ENCODE peak calls at places on chromosomes 13 and 19, in seven cellular contexts. Y is RKO, L is SHP77, T is HT1080, A is astrocyte of the hippocampus, P is neural crest cell, O is AG04449. I is an unnamed sample.
A peak's percentile ranks its signal among the peaks of the same experiment; 100 is the strongest.

GRCh38 chr19:6740589-6741348 is 1.3 kb downstream of the TRIP10 start:
- DNase-seq in Y (peak; percentile 66), L (peak; percentile 22), T (peak; percentile 27), A (peak; percentile 62), P (peak; percentile 37), O (no peak), I (no peak)

GRCh38 chr13:47829684-47830083 is 171.4 kb downstream of the SUCLA2 start:
- DNase-seq in Y (no peak), L (no peak), T (no peak), A (no peak), P (no peak), O (peak; percentile 37), I (no peak)

GRCh38 chr19:18520848-18521691 is 800 bp downstream of the ELL start:
- DNase-seq in Y (peak; percentile 28), L (no peak), T (no peak), A (peak; percentile 41), P (peak; percentile 33), O (no peak), I (no peak)

GRCh38 chr13:45267215-45267614 is 66.4 kb upstream of the KCTD4 start:
- DNase-seq in Y (no peak), L (no peak), T (no peak), A (no peak), P (no peak), O (no peak), I (no peak)

GRCh38 chr13:112106467-112107141 is 39.7 kb downstream of the SOX1 start:
- DNase-seq in Y (no peak), L (no peak), T (no peak), A (no peak), P (peak; percentile 60), O (no peak), I (no peak)

GRCh38 chr19:35712910-35713845 is 4.6 kb upstream of the KMT2B start:
- DNase-seq in Y (no peak), L (no peak), T (no peak), A (no peak), P (no peak), O (no peak), I (no peak)

GRCh38 chr13:43044720-43045301 is 21.4 kb downstream of the DNAJC15 start:
- DNase-seq in Y (no peak), L (no peak), T (no peak), A (no peak), P (no peak), O (no peak), I (no peak)

GRCh38 chr19:55372316-55373081 is 2.2 kb upstream of the IL11 start:
- DNase-seq in Y (no peak), L (no peak), T (peak; percentile 76), A (peak; percentile 79), P (no peak), O (no peak), I (no peak)

GRCh38 chr13:21567714-21568113 is 36.3 kb downstream of the MICU2 start:
- DNase-seq in Y (no peak), L (no peak), T (peak; percentile 2), A (no peak), P (no peak), O (no peak), I (no peak)

GRCh38 chr19:32124585-32124984 is 220.8 kb upstream of the ZNF507 start:
- DNase-seq in Y (no peak), L (no peak), T (no peak), A (no peak), P (no peak), O (no peak), I (no peak)

GRCh38 chr19:18701250-18701608 is 17.7 kb downstream of the CRTC1 start:
- DNase-seq in Y (no peak), L (no peak), T (no peak), A (no peak), P (no peak), O (no peak), I (no peak)

GRCh38 chr13:73741111-73741510 is 393.1 kb downstream of the KLF12 start:
- DNase-seq in Y (no peak), L (no peak), T (no peak), A (no peak), P (no peak), O (no peak), I (no peak)

GRCh38 chr13:50685491-50685890 is 158.0 kb downstream of the DLEU7 start:
- DNase-seq in Y (no peak), L (no peak), T (peak; percentile 65), A (peak; percentile 82), P (no peak), O (no peak), I (no peak)

GRCh38 chr13:73286177-73286576 is 227.4 kb downstream of the KLF5 start:
- DNase-seq in Y (no peak), L (no peak), T (no peak), A (no peak), P (no peak), O (no peak), I (no peak)

GRCh38 chr19:3821857-3822364 is 35.7 kb upstream of the MATK start:
- DNase-seq in Y (no peak), L (peak; percentile 43), T (peak; percentile 33), A (peak; percentile 49), P (peak; percentile 89), O (no peak), I (peak; percentile 39)

GRCh38 chr13:67341406-67341805 is 111.3 kb upstream of the PCDH9 start:
- DNase-seq in Y (no peak), L (no peak), T (peak; percentile 40), A (no peak), P (no peak), O (no peak), I (no peak)

GRCh38 chr19:13892885-13893284 is 13.0 kb downstream of the BRME1 start:
- DNase-seq in Y (no peak), L (no peak), T (no peak), A (no peak), P (no peak), O (no peak), I (no peak)

GRCh38 chr19:5933391-5933998 is 19.4 kb downstream of the CAPS start:
- DNase-seq in Y (no peak), L (no peak), T (no peak), A (no peak), P (no peak), O (no peak), I (no peak)

GRCh38 chr19:34325181-34325580 is 39.8 kb upstream of the GPI start:
- DNase-seq in Y (no peak), L (no peak), T (no peak), A (no peak), P (no peak), O (no peak), I (no peak)

GRCh38 chr13:104875008-104875762 is 1660.3 kb downstream of the EFNB2 start:
- DNase-seq in Y (no peak), L (no peak), T (no peak), A (no peak), P (no peak), O (no peak), I (no peak)

GRCh38 chr19:55986487-55986886 is at the start of gene NLRP5:
- DNase-seq in Y (no peak), L (no peak), T (no peak), A (no peak), P (no peak), O (no peak), I (no peak)

GRCh38 chr19:19538077-19538764 is at the start of gene CILP2:
- DNase-seq in Y (no peak), L (no peak), T (no peak), A (peak; percentile 61), P (peak; percentile 69), O (no peak), I (no peak)

GRCh38 chr19:18014197-18014596 is 6.2 kb downstream of the ARRDC2 start:
- DNase-seq in Y (no peak), L (no peak), T (no peak), A (no peak), P (no peak), O (no peak), I (no peak)

GRCh38 chr19:7701654-7702457 is at the start of gene FCER2:
- DNase-seq in Y (no peak), L (no peak), T (no peak), A (no peak), P (no peak), O (no peak), I (no peak)

GRCh38 chr13:33202644-33203169 is 82.8 kb downstream of the STARD13 start:
- DNase-seq in Y (no peak), L (no peak), T (no peak), A (no peak), P (no peak), O (no peak), I (no peak)

GRCh38 chr13:77034883-77035282 is 7.9 kb upstream of the FBXL3 start:
- DNase-seq in Y (peak; percentile 57), L (no peak), T (peak; percentile 80), A (no peak), P (no peak), O (no peak), I (no peak)

GRCh38 chr13:76622336-76623045 is 263.7 kb downstream of the KCTD12 start:
- DNase-seq in Y (no peak), L (no peak), T (no peak), A (no peak), P (no peak), O (no peak), I (no peak)

GRCh38 chr13:97855570-97855970 is 97.9 kb upstream of the IPO5 start:
- DNase-seq in Y (peak; percentile 84), L (peak; percentile 88), T (peak; percentile 72), A (peak; percentile 85), P (peak; percentile 36), O (peak; percentile 45), I (peak; percentile 36)

GRCh38 chr19:46620716-46621115 is 4.2 kb downstream of the PTGIR start:
- DNase-seq in Y (no peak), L (no peak), T (no peak), A (peak; percentile 54), P (no peak), O (no peak), I (no peak)

GRCh38 chr13:97627566-97627965 is 193.6 kb downstream of the RAP2A start:
- DNase-seq in Y (peak; percentile 19), L (peak; percentile 95), T (peak; percentile 93), A (peak; percentile 85), P (no peak), O (peak; percentile 65), I (no peak)

GRCh38 chr19:18029617-18030338 is 21.8 kb downstream of the ARRDC2 start:
- DNase-seq in Y (peak; percentile 39), L (peak; percentile 92), T (no peak), A (peak; percentile 40), P (no peak), O (no peak), I (peak; percentile 97)